ENCODE peak calls at places on chromosomes 1 and 21, in five cellular contexts. One of them, this sample, is unnamed.
A peak's percentile ranks its signal among the peaks of the same experiment; 100 is the strongest.

GRCh38 chr1:98121661-98122060 is 200.8 kb upstream of the DPYD start:
- DNase-seq in GM12878: no peak
- DNase-seq in K562: no peak
- DNase-seq in H1: no peak
- DNase-seq in HepG2: no peak
- DNase-seq in this sample: no peak

GRCh38 chr1:7473223-7474142 is 297.6 kb upstream of the VAMP3 start:
- DNase-seq in GM12878: no peak
- DNase-seq in K562: no peak
- DNase-seq in H1: no peak
- DNase-seq in HepG2: no peak
- DNase-seq in this sample: no peak

GRCh38 chr1:8794605-8795004 is 22.8 kb downstream of the RERE start:
- DNase-seq in GM12878: no peak
- DNase-seq in K562: no peak
- DNase-seq in H1: no peak
- DNase-seq in HepG2: no peak
- DNase-seq in this sample: no peak

GRCh38 chr1:31409946-31410858 is 2.8 kb upstream of the SERINC2 start:
- DNase-seq in GM12878: no peak
- DNase-seq in K562: peak; percentile 76
- DNase-seq in H1: no peak
- DNase-seq in HepG2: no peak
- DNase-seq in this sample: no peak

GRCh38 chr1:43329995-43330751 is 7.4 kb upstream of the MPL start:
- DNase-seq in GM12878: no peak
- DNase-seq in K562: peak; percentile 99
- DNase-seq in H1: no peak
- DNase-seq in HepG2: no peak
- DNase-seq in this sample: no peak

GRCh38 chr1:233395852-233396646 is 68.5 kb downstream of the MAP3K21 start:
- DNase-seq in GM12878: no peak
- DNase-seq in K562: no peak
- DNase-seq in H1: no peak
- DNase-seq in HepG2: no peak
- DNase-seq in this sample: no peak

GRCh38 chr1:246146811-246147210 is 360.3 kb downstream of the SMYD3 start:
- DNase-seq in GM12878: no peak
- DNase-seq in K562: no peak
- DNase-seq in H1: no peak
- DNase-seq in HepG2: no peak
- DNase-seq in this sample: no peak

GRCh38 chr1:117897551-117897950 is 31.9 kb downstream of the GDAP2 start:
- DNase-seq in GM12878: no peak
- DNase-seq in K562: no peak
- DNase-seq in H1: no peak
- DNase-seq in HepG2: no peak
- DNase-seq in this sample: no peak

GRCh38 chr1:162327791-162328165 is 48.9 kb downstream of the SPATA46 start:
- DNase-seq in GM12878: no peak
- DNase-seq in K562: no peak
- DNase-seq in H1: no peak
- DNase-seq in HepG2: no peak
- DNase-seq in this sample: no peak

GRCh38 chr1:155254714-155255242 is 505 bp downstream of the ENTREP3 start:
- DNase-seq in GM12878: no peak
- DNase-seq in K562: no peak
- DNase-seq in H1: no peak
- DNase-seq in HepG2: no peak
- DNase-seq in this sample: no peak

GRCh38 chr1:248627971-248628844 is 6.7 kb downstream of the OR2T11 start:
- DNase-seq in GM12878: no peak
- DNase-seq in K562: no peak
- DNase-seq in H1: no peak
- DNase-seq in HepG2: no peak
- DNase-seq in this sample: no peak

GRCh38 chr1:248625166-248625565 is 9.7 kb downstream of the OR2T11 start:
- DNase-seq in GM12878: no peak
- DNase-seq in K562: no peak
- DNase-seq in H1: no peak
- DNase-seq in HepG2: no peak
- DNase-seq in this sample: no peak

GRCh38 chr1:248625971-248626370 is 8.9 kb downstream of the OR2T11 start:
- DNase-seq in GM12878: no peak
- DNase-seq in K562: no peak
- DNase-seq in H1: no peak
- DNase-seq in HepG2: no peak
- DNase-seq in this sample: no peak

GRCh38 chr1:248631354-248632041 is 3.4 kb downstream of the OR2T11 start:
- DNase-seq in GM12878: no peak
- DNase-seq in K562: no peak
- DNase-seq in H1: no peak
- DNase-seq in HepG2: peak; percentile 16
- DNase-seq in this sample: no peak

GRCh38 chr1:248630551-248630950 is 4.3 kb downstream of the OR2T11 start:
- DNase-seq in GM12878: no peak
- DNase-seq in K562: no peak
- DNase-seq in H1: no peak
- DNase-seq in HepG2: no peak
- DNase-seq in this sample: no peak
- H3K9me3 ChIP-seq in GM12878: no peaks in the 10 kb centered on the region
- H3K9me3 ChIP-seq in K562: no peaks in the 10 kb centered on the region
- H3K9me3 ChIP-seq in H1: peaks cover 52% of the 10 kb centered on the region
- H3K9me3 ChIP-seq in HepG2: no peaks in the 10 kb centered on the region
- H3K9me3 ChIP-seq in this sample: no peaks in the 10 kb centered on the region

GRCh38 chr1:236147068-236147467 is 4.7 kb downstream of the GPR137B start:
- DNase-seq in GM12878: no peak
- DNase-seq in K562: no peak
- DNase-seq in H1: no peak
- DNase-seq in HepG2: no peak
- DNase-seq in this sample: no peak
- TF ChIP-seq MAX in GM12878: no peak
- TF ChIP-seq MAX in K562: no peak
- TF ChIP-seq MAX in H1: no peak
- TF ChIP-seq MAX in HepG2: no peak
- TF ChIP-seq MAX in this sample: no peak

GRCh38 chr21:44483288-44484237 is 28.3 kb downstream of the LRRC3 start:
- DNase-seq in GM12878: no peak
- DNase-seq in K562: no peak
- DNase-seq in H1: no peak
- DNase-seq in HepG2: peak; percentile 16
- DNase-seq in this sample: no peak
- TF ChIP-seq ATF3 in GM12878: no peak
- TF ChIP-seq ATF3 in K562: no peak
- TF ChIP-seq ATF3 in H1: no peak
- TF ChIP-seq ATF3 in HepG2: no peak
- TF ChIP-seq ATF3 in this sample: no peak

DNA sequence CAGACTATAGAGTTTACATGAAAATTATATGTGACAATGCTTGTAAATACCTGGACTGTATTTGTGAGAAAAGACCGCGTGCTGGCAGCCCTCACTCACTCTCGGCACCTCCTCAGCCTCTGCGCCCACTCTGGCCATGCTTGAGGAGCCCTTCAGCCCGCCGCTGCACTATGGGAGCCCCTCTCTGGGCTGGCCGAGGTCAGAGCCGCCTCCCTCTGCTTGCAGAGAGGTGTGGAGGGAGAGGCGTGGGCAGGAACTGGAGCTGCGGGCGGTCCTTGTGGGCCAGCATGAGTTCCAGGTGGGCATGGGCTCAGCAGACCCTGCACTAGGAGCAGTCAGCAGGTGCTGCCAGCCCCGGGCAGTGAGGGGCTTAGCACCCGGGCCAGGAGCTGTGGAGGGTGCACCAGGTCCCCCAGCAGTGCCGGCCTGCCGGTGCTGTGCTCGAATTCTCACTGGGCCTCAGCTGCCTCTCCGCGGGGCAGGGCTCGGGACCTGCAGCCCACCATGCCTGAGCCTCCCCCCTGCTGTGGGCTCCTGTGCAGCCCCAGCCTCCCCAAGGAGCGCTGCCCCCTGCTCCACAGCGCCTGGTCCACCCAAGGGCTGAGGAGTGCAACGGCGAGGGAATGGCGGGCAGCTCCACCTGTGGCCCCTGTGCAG is 482.5 kb downstream of the AGBL4 start:
- DNase-seq in GM12878: no peak
- DNase-seq in K562: no peak
- DNase-seq in H1: no peak
- DNase-seq in HepG2: no peak
- DNase-seq in this sample: no peak
- H3K9me3 ChIP-seq in GM12878: no peaks in the 10 kb centered on the region
- H3K9me3 ChIP-seq in K562: peaks cover 1% of the 10 kb centered on the region
- H3K9me3 ChIP-seq in H1: peaks cover 67% of the 10 kb centered on the region
- H3K9me3 ChIP-seq in HepG2: peaks cover 77% of the 10 kb centered on the region
- H3K9me3 ChIP-seq in this sample: no peaks in the 10 kb centered on the region

GRCh38 chr1:200379431-200379755 is 30.4 kb downstream of the ZNF281 start:
- DNase-seq in GM12878: no peak
- DNase-seq in K562: no peak
- DNase-seq in H1: no peak
- DNase-seq in HepG2: peak; percentile 36
- DNase-seq in this sample: no peak
- TF ChIP-seq MAX in GM12878: no peak
- TF ChIP-seq MAX in K562: no peak
- TF ChIP-seq MAX in H1: no peak
- TF ChIP-seq MAX in HepG2: no peak
- TF ChIP-seq MAX in this sample: no peak